ENCODE peak calls at places on chromosomes 11 and 22, in nine cellular contexts. One of them, this sample, is unnamed.

GRCh38 chr22:43155789-43156188 is 4.4 kb downstream of the TSPO start:
- DNase-seq in iris pigment epithelial cell: no peak
- DNase-seq in chondrocyte: no peak
- DNase-seq in mesenteric fat pad: no peak
- DNase-seq in LoVo: no peak
- DNase-seq in activated CD8-positive, alpha-beta memory T cell treated with anti-CD3 and anti-CD28 coated beads, Interleukin-2, amount 50 U/mL, for 48 hours: no peak
- DNase-seq in Daoy: peak
- DNase-seq in cardiac muscle cell: no peak
- DNase-seq in progenitor cell of endocrine pancreas: no peak
- DNase-seq in this sample: no peak

GRCh38 chr11:130865091-130865771 is 51.0 kb downstream of the SNX19 start:
- DNase-seq in iris pigment epithelial cell: no peak
- DNase-seq in mesenteric fat pad: no peak
- DNase-seq in chondrocyte: no peak
- DNase-seq in LoVo: no peak
- DNase-seq in progenitor cell of endocrine pancreas: no peak
- DNase-seq in cardiac muscle cell: no peak
- DNase-seq in Daoy: no peak
- DNase-seq in activated CD8-positive, alpha-beta memory T cell treated with anti-CD3 and anti-CD28 coated beads, Interleukin-2, amount 50 U/mL, for 48 hours: no peak
- DNase-seq in this sample: no peak

GRCh38 chr11:44566559-44566949 is 1.1 kb downstream of the CD82 start:
- DNase-seq in activated CD8-positive, alpha-beta memory T cell treated with anti-CD3 and anti-CD28 coated beads, Interleukin-2, amount 50 U/mL, for 48 hours: no peak
- DNase-seq in iris pigment epithelial cell: no peak
- DNase-seq in cardiac muscle cell: no peak
- DNase-seq in mesenteric fat pad: no peak
- DNase-seq in progenitor cell of endocrine pancreas: no peak
- DNase-seq in Daoy: no peak
- DNase-seq in chondrocyte: no peak
- DNase-seq in LoVo: no peak
- DNase-seq in this sample: no peak

GRCh38 chr11:45517171-45517770 is 148.2 kb downstream of the CHST1 start:
- DNase-seq in progenitor cell of endocrine pancreas: no peak
- DNase-seq in activated CD8-positive, alpha-beta memory T cell treated with anti-CD3 and anti-CD28 coated beads, Interleukin-2, amount 50 U/mL, for 48 hours: no peak
- DNase-seq in Daoy: no peak
- DNase-seq in LoVo: no peak
- DNase-seq in chondrocyte: no peak
- DNase-seq in cardiac muscle cell: no peak
- DNase-seq in iris pigment epithelial cell: no peak
- DNase-seq in mesenteric fat pad: peak
- DNase-seq in this sample: no peak

GRCh38 chr11:69558519-69558941 is 77.1 kb downstream of the LINC01488 start:
- DNase-seq in activated CD8-positive, alpha-beta memory T cell treated with anti-CD3 and anti-CD28 coated beads, Interleukin-2, amount 50 U/mL, for 48 hours: peak
- DNase-seq in iris pigment epithelial cell: no peak
- DNase-seq in progenitor cell of endocrine pancreas: no peak
- DNase-seq in LoVo: no peak
- DNase-seq in mesenteric fat pad: peak
- DNase-seq in cardiac muscle cell: no peak
- DNase-seq in chondrocyte: no peak
- DNase-seq in Daoy: no peak
- DNase-seq in this sample: no peak

GRCh38 chr11:35583843-35584242 is 34.4 kb upstream of the FJX1 start:
- DNase-seq in chondrocyte: no peak
- DNase-seq in activated CD8-positive, alpha-beta memory T cell treated with anti-CD3 and anti-CD28 coated beads, Interleukin-2, amount 50 U/mL, for 48 hours: no peak
- DNase-seq in mesenteric fat pad: no peak
- DNase-seq in LoVo: no peak
- DNase-seq in iris pigment epithelial cell: no peak
- DNase-seq in cardiac muscle cell: no peak
- DNase-seq in Daoy: no peak
- DNase-seq in progenitor cell of endocrine pancreas: no peak
- DNase-seq in this sample: no peak

GRCh38 chr11:61174275-61174674 is 13.0 kb upstream of the VPS37C start:
- DNase-seq in LoVo: no peak
- DNase-seq in Daoy: no peak
- DNase-seq in mesenteric fat pad: peak
- DNase-seq in progenitor cell of endocrine pancreas: no peak
- DNase-seq in chondrocyte: no peak
- DNase-seq in cardiac muscle cell: no peak
- DNase-seq in iris pigment epithelial cell: no peak
- DNase-seq in activated CD8-positive, alpha-beta memory T cell treated with anti-CD3 and anti-CD28 coated beads, Interleukin-2, amount 50 U/mL, for 48 hours: no peak
- DNase-seq in this sample: no peak

GRCh38 chr11:128323381-128323780 is 264.0 kb downstream of the ETS1 start:
- DNase-seq in activated CD8-positive, alpha-beta memory T cell treated with anti-CD3 and anti-CD28 coated beads, Interleukin-2, amount 50 U/mL, for 48 hours: no peak
- DNase-seq in chondrocyte: no peak
- DNase-seq in progenitor cell of endocrine pancreas: no peak
- DNase-seq in cardiac muscle cell: peak
- DNase-seq in LoVo: no peak
- DNase-seq in Daoy: no peak
- DNase-seq in iris pigment epithelial cell: peak
- DNase-seq in mesenteric fat pad: no peak
- DNase-seq in this sample: no peak

GRCh38 chr11:75589933-75590332 is 27.9 kb downstream of the SERPINH1 start:
- DNase-seq in iris pigment epithelial cell: no peak
- DNase-seq in chondrocyte: no peak
- DNase-seq in LoVo: no peak
- DNase-seq in mesenteric fat pad: no peak
- DNase-seq in activated CD8-positive, alpha-beta memory T cell treated with anti-CD3 and anti-CD28 coated beads, Interleukin-2, amount 50 U/mL, for 48 hours: no peak
- DNase-seq in cardiac muscle cell: no peak
- DNase-seq in progenitor cell of endocrine pancreas: no peak
- DNase-seq in Daoy: no peak
- DNase-seq in this sample: no peak

GRCh38 chr22:38745676-38746460 is 9.9 kb downstream of the SUN2 start:
- DNase-seq in mesenteric fat pad: no peak
- DNase-seq in iris pigment epithelial cell: no peak
- DNase-seq in cardiac muscle cell: no peak
- DNase-seq in activated CD8-positive, alpha-beta memory T cell treated with anti-CD3 and anti-CD28 coated beads, Interleukin-2, amount 50 U/mL, for 48 hours: no peak
- DNase-seq in Daoy: no peak
- DNase-seq in progenitor cell of endocrine pancreas: no peak
- DNase-seq in chondrocyte: no peak
- DNase-seq in LoVo: no peak
- DNase-seq in this sample: no peak

GRCh38 chr11:86577663-86578636 is 94.5 kb downstream of the ME3 start:
- DNase-seq in cardiac muscle cell: peak
- DNase-seq in mesenteric fat pad: no peak
- DNase-seq in activated CD8-positive, alpha-beta memory T cell treated with anti-CD3 and anti-CD28 coated beads, Interleukin-2, amount 50 U/mL, for 48 hours: no peak
- DNase-seq in Daoy: peak
- DNase-seq in iris pigment epithelial cell: peak
- DNase-seq in progenitor cell of endocrine pancreas: no peak
- DNase-seq in LoVo: peak
- DNase-seq in chondrocyte: no peak
- DNase-seq in this sample: no peak

GRCh38 chr11:74085542-74085892 is 76.6 kb upstream of the UCP3 start:
- DNase-seq in progenitor cell of endocrine pancreas: no peak
- DNase-seq in iris pigment epithelial cell: peak
- DNase-seq in cardiac muscle cell: no peak
- DNase-seq in mesenteric fat pad: no peak
- DNase-seq in Daoy: no peak
- DNase-seq in chondrocyte: no peak
- DNase-seq in LoVo: no peak
- DNase-seq in activated CD8-positive, alpha-beta memory T cell treated with anti-CD3 and anti-CD28 coated beads, Interleukin-2, amount 50 U/mL, for 48 hours: no peak
- DNase-seq in this sample: no peak

GRCh38 chr11:38547464-38547863 is 1949.4 kb upstream of the RAG2 start:
- DNase-seq in Daoy: no peak
- DNase-seq in LoVo: no peak
- DNase-seq in chondrocyte: no peak
- DNase-seq in cardiac muscle cell: no peak
- DNase-seq in mesenteric fat pad: no peak
- DNase-seq in progenitor cell of endocrine pancreas: no peak
- DNase-seq in activated CD8-positive, alpha-beta memory T cell treated with anti-CD3 and anti-CD28 coated beads, Interleukin-2, amount 50 U/mL, for 48 hours: no peak
- DNase-seq in iris pigment epithelial cell: peak
- DNase-seq in this sample: peak

GRCh38 chr11:528815-529728 is 6.3 kb downstream of the HRAS start:
- DNase-seq in LoVo: no peak
- DNase-seq in progenitor cell of endocrine pancreas: no peak
- DNase-seq in iris pigment epithelial cell: no peak
- DNase-seq in cardiac muscle cell: no peak
- DNase-seq in Daoy: no peak
- DNase-seq in mesenteric fat pad: no peak
- DNase-seq in chondrocyte: peak
- DNase-seq in activated CD8-positive, alpha-beta memory T cell treated with anti-CD3 and anti-CD28 coated beads, Interleukin-2, amount 50 U/mL, for 48 hours: peak
- DNase-seq in this sample: no peak

GRCh38 chr11:123461164-123461563 is 31.1 kb downstream of the GRAMD1B start:
- DNase-seq in LoVo: no peak
- DNase-seq in mesenteric fat pad: no peak
- DNase-seq in progenitor cell of endocrine pancreas: no peak
- DNase-seq in cardiac muscle cell: no peak
- DNase-seq in iris pigment epithelial cell: no peak
- DNase-seq in Daoy: no peak
- DNase-seq in activated CD8-positive, alpha-beta memory T cell treated with anti-CD3 and anti-CD28 coated beads, Interleukin-2, amount 50 U/mL, for 48 hours: no peak
- DNase-seq in chondrocyte: no peak
- DNase-seq in this sample: no peak

GRCh38 chr11:27055065-27055682 is 14.6 kb downstream of the BBOX1 start:
- DNase-seq in LoVo: peak
- DNase-seq in iris pigment epithelial cell: peak
- DNase-seq in mesenteric fat pad: no peak
- DNase-seq in cardiac muscle cell: peak
- DNase-seq in progenitor cell of endocrine pancreas: no peak
- DNase-seq in activated CD8-positive, alpha-beta memory T cell treated with anti-CD3 and anti-CD28 coated beads, Interleukin-2, amount 50 U/mL, for 48 hours: no peak
- DNase-seq in Daoy: peak
- DNase-seq in chondrocyte: no peak
- DNase-seq in this sample: peak

This sample was measured in RKO.